ENCODE peak calls at places on chromosomes 1 and 21, in eight cellular contexts. R is stomach, G is uterus, H is H54, I is NB4, Z is spleen, E is lower leg skin, Q is ovary. B is an unnamed sample.

GRCh38 chr1:145979746-145980435 is 15.4 kb downstream of the POLR3GL start:
- DNase-seq in R (peak; percentile 33), G (no peak), H (no peak), I (peak; percentile 83), Z (no peak), E (peak; percentile 90), Q (no peak), B (no peak)

GRCh38 chr1:10271869-10272268 is 61.5 kb downstream of the KIF1B start:
- DNase-seq in R (no peak), G (no peak), H (no peak), I (no peak), Z (no peak), E (no peak), Q (no peak), B (no peak)

GRCh38 chr1:177998696-177999631 is 29.1 kb upstream of the SEC16B start:
- DNase-seq in R (no peak), G (no peak), H (no peak), I (no peak), Z (no peak), E (no peak), Q (no peak), B (no peak)

GRCh38 chr1:66405046-66405445 is 128.9 kb upstream of the SGIP1 start:
- DNase-seq in R (no peak), G (no peak), H (no peak), I (no peak), Z (no peak), E (no peak), Q (no peak), B (no peak)

GRCh38 chr1:109822749-109823542 is 59.2 kb upstream of the EPS8L3 start:
- DNase-seq in R (no peak), G (no peak), H (no peak), I (no peak), Z (no peak), E (peak; percentile 70), Q (no peak), B (no peak)

GRCh38 chr1:75559800-75560199 is 51.1 kb downstream of the SLC44A5 start:
- DNase-seq in R (no peak), G (no peak), H (no peak), I (no peak), Z (no peak), E (no peak), Q (no peak), B (no peak)

GRCh38 chr1:109787211-109787844 is 23.6 kb upstream of the EPS8L3 start:
- DNase-seq in R (no peak), G (peak; percentile 14), H (no peak), I (no peak), Z (peak; percentile 46), E (peak; percentile 68), Q (peak; percentile 6), B (no peak)

GRCh38 chr1:153611356-153611755 is 1.6 kb downstream of the S100A16 start:
- DNase-seq in R (no peak), G (no peak), H (no peak), I (no peak), Z (no peak), E (no peak), Q (no peak), B (no peak)

GRCh38 chr1:227403535-227403934 is 85.2 kb upstream of the CDC42BPA start:
- DNase-seq in R (no peak), G (no peak), H (no peak), I (no peak), Z (no peak), E (no peak), Q (no peak), B (no peak)

GRCh38 chr1:207418336-207418735 is 35.8 kb upstream of the CR2 start:
- DNase-seq in R (no peak), G (no peak), H (no peak), I (peak; percentile 14), Z (no peak), E (no peak), Q (no peak), B (no peak)

GRCh38 chr1:39238476-39238875 is 34.0 kb downstream of the MACF1 start:
- DNase-seq in R (no peak), G (peak; percentile 40), H (peak; percentile 48), I (no peak), Z (no peak), E (peak; percentile 62), Q (no peak), B (no peak)

GRCh38 chr21:21688877-21689276 is 690.7 kb downstream of the NCAM2 start:
- DNase-seq in R (no peak), G (no peak), H (peak; percentile 5), I (peak; percentile 24), Z (no peak), E (no peak), Q (no peak), B (no peak)

GRCh38 chr1:46020005-46020404 is 112.4 kb downstream of the PIK3R3 start:
- DNase-seq in R (no peak), G (no peak), H (no peak), I (no peak), Z (no peak), E (no peak), Q (no peak), B (no peak)

GRCh38 chr1:100358210-100358609 is 5.9 kb downstream of the CDC14A start:
- DNase-seq in R (no peak), G (no peak), H (no peak), I (peak; percentile 38), Z (no peak), E (no peak), Q (no peak), B (no peak)

DNA sequence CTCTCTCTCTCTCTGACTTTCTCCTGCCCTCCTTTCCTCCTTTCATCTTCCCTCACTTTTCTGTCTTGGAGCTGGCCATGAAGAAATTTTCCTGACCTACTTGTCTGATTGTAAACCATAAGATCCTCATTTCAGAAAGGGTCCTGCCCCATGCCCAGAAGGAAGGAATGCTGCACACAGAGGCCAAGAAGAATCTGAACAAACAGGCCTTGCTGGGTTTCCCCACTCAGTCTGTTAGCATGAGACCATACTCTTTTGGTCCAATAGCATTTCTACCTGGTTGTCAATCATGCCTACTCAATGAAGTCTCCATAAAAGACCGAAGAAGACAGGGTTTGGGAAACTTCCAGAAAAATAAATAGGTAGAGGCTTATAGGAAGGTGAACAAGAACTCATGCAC is 128.7 kb downstream of the MAB21L3 start:
- DNase-seq in R (no peak), G (no peak), H (no peak), I (no peak), Z (no peak), E (no peak), Q (no peak), B (no peak)
- TF ChIP-seq POLR2A in R (no peak), G (no peak), H (no peak), I (no peak), Z (no peak), E (no peak), Q (no peak), B (no peak)

DNA sequence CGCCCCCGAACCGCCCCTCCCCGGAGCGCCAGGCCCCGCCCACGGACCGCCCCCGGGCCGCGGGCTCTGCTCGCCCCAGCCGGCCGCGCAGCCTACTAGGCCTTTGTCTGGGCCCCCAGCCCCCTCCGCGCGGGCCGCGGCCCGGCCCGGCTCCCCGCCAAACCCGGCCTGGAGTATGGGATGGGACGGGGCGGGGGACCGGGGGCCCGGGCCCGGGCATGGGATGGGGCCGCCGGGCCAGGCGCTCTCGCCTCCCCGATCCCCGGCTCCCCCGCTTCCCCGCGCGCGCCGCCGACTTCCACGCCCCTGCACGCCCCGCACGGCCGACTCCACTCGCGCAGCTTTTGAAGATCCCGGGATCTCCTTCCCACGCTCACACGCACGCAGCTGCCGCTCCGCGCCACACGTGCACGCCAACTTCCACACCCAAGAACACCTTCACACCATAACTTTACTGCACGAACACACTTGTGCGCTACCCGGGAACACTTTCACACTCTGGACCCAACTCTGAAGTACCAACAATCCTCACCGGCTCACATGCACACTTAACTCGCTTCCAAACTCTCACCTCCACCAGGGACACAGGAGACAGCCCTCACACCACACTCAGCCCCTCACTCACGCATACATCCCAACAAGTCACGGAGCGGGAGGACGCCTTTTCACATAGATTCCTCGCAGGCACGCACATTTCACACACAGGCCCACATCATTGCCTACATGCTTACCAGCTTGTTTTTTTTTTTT is 437 bp upstream of the HSPG2 start:
- DNase-seq in R (peak; percentile 85), G (peak; percentile 85), H (no peak), I (peak; percentile 85), Z (peak; percentile 91), E (peak; percentile 95), Q (peak; percentile 86), B (peak; percentile 85)
- TF ChIP-seq POLR2A in R (no peak), G (no peak), H (no peak), I (no peak), Z (no peak), E (no peak), Q (peak; percentile 38), B (no peak)

GRCh38 chr1:161216945-161217712 is 2.0 kb downstream of the FCER1G start:
- DNase-seq in R (no peak), G (no peak), H (no peak), I (peak; percentile 87), Z (peak; percentile 9), E (no peak), Q (no peak), B (peak; percentile 45)

GRCh38 chr1:161217831-161218230 is 2.7 kb downstream of the FCER1G start:
- DNase-seq in R (no peak), G (no peak), H (no peak), I (no peak), Z (peak; percentile 63), E (no peak), Q (no peak), B (no peak)

GRCh38 chr1:161214374-161214773 is 721 bp upstream of the FCER1G start:
- DNase-seq in R (no peak), G (no peak), H (no peak), I (peak; percentile 34), Z (no peak), E (no peak), Q (no peak), B (no peak)

GRCh38 chr1:161218301-161219077 is 3.4 kb downstream of the FCER1G start:
- DNase-seq in R (no peak), G (no peak), H (no peak), I (no peak), Z (peak; percentile 58), E (no peak), Q (no peak), B (no peak)

DNA sequence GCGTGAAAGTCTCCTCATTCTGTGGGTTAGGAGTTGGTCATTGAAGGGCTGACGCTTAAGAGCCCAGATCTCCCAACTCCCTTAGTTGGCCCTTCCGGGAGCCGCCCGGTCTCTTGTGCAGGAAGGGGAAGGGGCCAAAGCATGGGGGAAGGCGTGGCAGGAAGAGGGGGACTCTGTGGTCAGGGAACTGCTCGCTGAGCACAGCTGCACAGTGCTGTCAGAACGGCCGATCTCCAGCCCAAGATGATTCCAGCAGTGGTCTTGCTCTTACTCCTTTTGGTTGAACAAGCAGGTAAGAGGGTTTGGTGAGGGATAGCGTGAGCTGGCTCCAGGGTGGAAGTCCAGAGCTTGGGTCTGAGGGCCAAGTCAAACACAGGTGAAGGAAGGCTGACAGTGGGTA is at the start of gene FCER1G:
- DNase-seq in R (no peak), G (no peak), H (no peak), I (peak; percentile 92), Z (peak; percentile 91), E (peak; percentile 90), Q (no peak), B (no peak)
- TF ChIP-seq POLR2A in R (no peak), G (no peak), H (no peak), I (no peak), Z (no peak), E (peak; percentile 18), Q (no peak), B (no peak)

DNA sequence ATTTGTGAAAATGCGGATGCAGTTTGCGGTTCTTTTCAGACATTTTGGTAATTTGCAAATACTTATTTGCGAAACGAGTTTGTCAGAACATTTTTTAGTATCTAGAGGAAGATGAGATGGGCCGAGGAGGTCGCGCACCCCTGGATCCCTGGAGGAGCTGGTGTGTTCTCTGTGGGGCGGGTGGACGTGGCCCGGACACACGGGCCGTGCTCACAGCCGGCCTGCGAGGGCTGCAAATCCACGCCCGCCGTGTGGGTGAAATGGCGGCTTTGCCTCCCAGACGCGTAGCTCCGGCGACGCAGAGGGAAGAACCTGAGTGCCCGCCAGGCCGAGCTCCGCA is 9.3 kb upstream of the TTLL10 start:
- DNase-seq in R (no peak), G (no peak), H (no peak), I (no peak), Z (no peak), E (no peak), Q (no peak), B (no peak)
- TF ChIP-seq POLR2A in R (no peak), G (no peak), H (no peak), I (no peak), Z (no peak), E (no peak), Q (no peak), B (no peak)